ENCODE peak calls at places on chromosomes 6 and 20, in six cellular contexts. M is ascending aorta, L is heart left ventricle, F is HCT116, C is mucosa of descending colon, N is PC-9. Z is an unnamed sample. For H3K36me3, the result is how much of the 10 kb centered on the place peaks cover.

GRCh38 chr20:17863577-17864292 is 104.9 kb downstream of the SNX5 start:
- DNase-seq in C (peak), N (no peak), L (peak), M (peak), F (no peak), Z (no peak)

GRCh38 chr6:51112731-51113130 is 294.1 kb downstream of the TFAP2B start:
- DNase-seq in L (no peak), M (no peak), N (no peak), C (no peak), F (no peak), Z (no peak)

GRCh38 chr6:145668844-145669243 is 66.5 kb downstream of the EPM2A start:
- DNase-seq in M (no peak), L (no peak), C (no peak), F (no peak), N (no peak), Z (no peak)

GRCh38 chr20:1894471-1894950 is 696 bp upstream of the SIRPA start:
- DNase-seq in N (peak), C (peak), L (peak), F (no peak), M (peak), Z (no peak)

GRCh38 chr20:49811825-49812462 is 684 bp upstream of the SLC9A8 start:
- DNase-seq in C (no peak), M (no peak), L (no peak), N (no peak), F (no peak), Z (peak)

GRCh38 chr20:8721098-8721497 is 347.8 kb upstream of the PLCB4 start:
- DNase-seq in C (no peak), F (peak), N (no peak), M (peak), L (peak), Z (peak)

GRCh38 chr6:107185570-107185969 is 70.3 kb upstream of the BEND3 start:
- DNase-seq in M (no peak), L (no peak), C (no peak), F (no peak), N (no peak), Z (no peak)

GRCh38 chr6:134447423-134447822 is 129.5 kb upstream of the SGK1 start:
- DNase-seq in L (no peak), C (no peak), M (no peak), N (no peak), F (no peak), Z (no peak)

GRCh38 chr6:53915292-53915691 is 120.5 kb downstream of the LRRC1 start:
- DNase-seq in L (no peak), M (no peak), F (no peak), C (no peak), N (no peak), Z (no peak)

GRCh38 chr6:155328539-155329459 is 14.5 kb upstream of the TFB1M start:
- DNase-seq in M (no peak), L (no peak), C (peak), N (no peak), F (no peak), Z (no peak)

GRCh38 chr6:451847-452246 is 60.3 kb downstream of the IRF4 start:
- DNase-seq in C (no peak), L (no peak), N (no peak), M (no peak), F (no peak), Z (no peak)

GRCh38 chr6:53912661-53913060 is 117.9 kb downstream of the LRRC1 start:
- DNase-seq in N (no peak), F (no peak), M (no peak), L (no peak), C (no peak), Z (no peak)

GRCh38 chr20:13436530-13436929 is 202.2 kb downstream of the TASP1 start:
- DNase-seq in C (no peak), F (no peak), N (no peak), M (no peak), L (no peak), Z (peak)

GRCh38 chr6:42177514-42178364 is 4.6 kb downstream of the GUCA1A start:
- DNase-seq in N (no peak), C (no peak), M (no peak), F (no peak), L (no peak), Z (no peak)

GRCh38 chr6:105993341-105993740 is 92.8 kb upstream of the PRDM1 start:
- DNase-seq in F (no peak), C (no peak), L (no peak), N (no peak), M (no peak), Z (no peak)

GRCh38 chr20:57514273-57514751 is 10.6 kb downstream of the CTCFL start:
- DNase-seq in N (peak), F (peak), L (peak), C (no peak), M (peak), Z (no peak)

GRCh38 chr20:20010639-20011500 is 6.3 kb upstream of the NAA20 start:
- DNase-seq in L (no peak), M (no peak), N (no peak), F (no peak), C (no peak), Z (peak)

GRCh38 chr6:41618598-41618997 is 19.7 kb upstream of the MDFI start:
- DNase-seq in N (no peak), L (no peak), C (no peak), F (no peak), M (no peak), Z (no peak)

GRCh38 chr20:61626412-61626811 is 374.4 kb downstream of the CDH4 start:
- DNase-seq in M (no peak), F (no peak), L (no peak), N (no peak), C (no peak), Z (no peak)

GRCh38 chr6:45697605-45698004 is 318.1 kb downstream of the CLIC5 start:
- DNase-seq in C (no peak), L (no peak), N (peak), M (no peak), F (peak), Z (peak)

GRCh38 chr20:45904583-45905504 is 7.1 kb downstream of the PLTP start:
- DNase-seq in N (no peak), M (no peak), C (no peak), F (no peak), L (no peak), Z (no peak)
- H3K36me3 ChIP-seq in N (under half), M (under half), C (under half), F (under half), L (half or more), Z (under half)

GRCh38 chr6:55875420-55875819 is at the start of gene BMP5:
- DNase-seq in F (no peak), L (no peak), C (no peak), M (no peak), N (no peak), Z (no peak)
- H3K4me3 ChIP-seq in F (no peak), L (peak), C (no peak), M (no peak), N (no peak), Z (no peak)

DNA sequence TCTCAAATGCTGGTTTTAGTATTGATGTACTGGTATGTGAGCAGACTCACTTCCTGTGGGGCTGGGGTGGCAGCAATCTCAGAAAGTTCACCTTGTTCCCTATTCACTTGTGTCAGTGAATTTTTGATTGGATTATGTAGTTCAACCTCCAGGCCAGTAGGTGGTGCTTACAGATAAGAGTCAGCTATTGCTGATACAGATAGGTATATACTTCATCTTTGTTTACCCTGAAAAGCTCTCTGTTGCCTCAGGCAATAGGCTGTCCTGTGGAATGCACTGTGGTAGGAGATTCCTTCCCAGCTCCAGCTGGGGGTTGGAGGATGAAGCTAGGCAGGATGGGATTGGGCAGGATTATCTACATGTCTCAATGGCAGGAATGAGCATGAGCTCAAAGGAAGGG is 851.2 kb upstream of the EYS start:
- DNase-seq in N (no peak), M (no peak), F (no peak), C (no peak), L (no peak), Z (no peak)
- TF ChIP-seq CTCF in N (peak), M (no peak), F (no peak), C (no peak), L (no peak), Z (no peak)

GRCh38 chr6:30578051-30578450 is 6.8 kb downstream of the ABCF1 start:
- DNase-seq in C (no peak), F (no peak), L (no peak), M (no peak), N (no peak), Z (no peak)
- H3K36me3 ChIP-seq in C (under half), F (half or more), L (half or more), M (half or more), N (half or more), Z (under half)